ENCODE peak calls at places on chromosomes 3 and 15, in nine cellular contexts. P is hippocampal formation, Y is NCI-H510A, F is left kidney, S is progenitor cell of endocrine pancreas, Q is HTR-8/SVneo, N is endothelial cell, A is GM12865, K is Peyer's patch. G is an unnamed sample.

GRCh38 chr3:114685053-114685630 is 391.3 kb downstream of the TIGIT start:
- DNase-seq in P (no peak), N (no peak), A (no peak), K (no peak), Q (no peak), S (no peak), Y (no peak), F (no peak), G (no peak)

GRCh38 chr3:34264650-34265049 is 466.2 kb downstream of the PDCD6IP start:
- DNase-seq in A (no peak), P (no peak), N (no peak), F (no peak), S (no peak), Q (no peak), K (no peak), Y (no peak), G (no peak)

GRCh38 chr15:32825219-32825618 is 107.4 kb downstream of the GREM1 start:
- DNase-seq in N (no peak), A (no peak), K (no peak), Q (no peak), F (no peak), P (no peak), S (no peak), Y (no peak), G (no peak)

GRCh38 chr3:132016061-132017041 is 18.5 kb downstream of the CPNE4 start:
- DNase-seq in Q (no peak), Y (no peak), F (no peak), N (no peak), K (no peak), S (no peak), A (no peak), P (no peak), G (no peak)

GRCh38 chr15:56732881-56733130 is 503 bp downstream of the ZNF280D start:
- DNase-seq in Y (no peak), P (peak), S (no peak), A (no peak), F (no peak), N (no peak), K (no peak), Q (no peak), G (no peak)

GRCh38 chr15:82100116-82100795 is 54.4 kb upstream of the MEX3B start:
- DNase-seq in Y (no peak), K (no peak), A (no peak), P (no peak), S (no peak), Q (no peak), F (peak), N (no peak), G (no peak)

GRCh38 chr3:31704651-31705179 is 172.0 kb downstream of the STT3B start:
- DNase-seq in Q (peak), P (no peak), S (no peak), A (no peak), K (peak), F (peak), N (no peak), Y (peak), G (no peak)

GRCh38 chr3:124033360-124034015 is 41.6 kb upstream of the ROPN1 start:
- DNase-seq in Y (no peak), P (no peak), Q (peak), F (peak), A (no peak), K (peak), N (no peak), S (peak), G (no peak)

G was measured in glutamatergic neuron.